ENCODE peak calls at places on chromosomes 7 and 10, in nine cellular contexts. A is Peyer's patch, H is keratinocyte, Q is neural progenitor cell, P is adrenal gland, O is upper lobe of right lung, U is fibroblast of lung, I is brain microvascular endothelial cell, N is neuronal stem cell. T is an unnamed sample.

GRCh38 chr10:6386346-6386745 is 183.6 kb downstream of the PFKFB3 start:
- DNase-seq in A (no peak), U (no peak), H (no peak), I (no peak), P (no peak), N (no peak), O (no peak), Q (no peak), T (no peak)

GRCh38 chr10:103510791-103511757 is 17.6 kb downstream of the NEURL1 start:
- DNase-seq in N (no peak), O (peak), U (no peak), P (peak), Q (no peak), H (no peak), A (peak), I (no peak), T (no peak)

GRCh38 chr7:124201768-124202349 is 169.0 kb upstream of the TMEM229A start:
- DNase-seq in A (no peak), O (no peak), P (no peak), U (peak), I (peak), Q (peak), H (no peak), N (peak), T (no peak)

GRCh38 chr10:118373786-118374185 is 31.7 kb upstream of the FAM204A start:
- DNase-seq in A (no peak), U (peak), H (peak), N (no peak), I (peak), P (no peak), Q (no peak), O (no peak), T (no peak)

GRCh38 chr7:64463636-64464375 is 99.1 kb downstream of the ZNF680 start:
- DNase-seq in I (peak), H (no peak), Q (no peak), U (peak), P (peak), O (no peak), N (no peak), A (peak), T (peak)

GRCh38 chr10:34575882-34576281 is 239.2 kb downstream of the PARD3 start:
- DNase-seq in O (no peak), Q (no peak), A (no peak), P (no peak), N (no peak), H (no peak), I (peak), U (no peak), T (no peak)

GRCh38 chr10:105464961-105465360 is 823.9 kb downstream of the SORCS3 start:
- DNase-seq in H (no peak), O (no peak), A (no peak), I (no peak), Q (no peak), P (no peak), U (no peak), N (no peak), T (no peak)

GRCh38 chr7:42672339-42672990 is 239.4 kb downstream of the C7orf25 start:
- DNase-seq in H (peak), N (no peak), P (no peak), Q (no peak), O (no peak), U (no peak), A (no peak), I (no peak), T (no peak)

GRCh38 chr7:156156734-156157408 is 344.6 kb upstream of the SHH start:
- DNase-seq in H (no peak), O (peak), P (peak), I (peak), U (peak), A (no peak), N (peak), Q (peak), T (peak)

GRCh38 chr10:99983280-99983988 is 26.3 kb downstream of the DNMBP start:
- DNase-seq in I (peak), U (peak), O (no peak), Q (no peak), N (no peak), A (no peak), H (no peak), P (peak), T (no peak)

GRCh38 chr7:128278366-128278765 is 37.3 kb downstream of the LEP start:
- DNase-seq in H (no peak), Q (no peak), P (no peak), A (no peak), U (no peak), N (no peak), I (no peak), O (no peak), T (no peak)

GRCh38 chr7:111735661-111736323 is 173.5 kb upstream of the IMMP2L start:
- DNase-seq in N (peak), I (peak), P (peak), O (no peak), H (peak), Q (peak), U (peak), A (peak), T (no peak)

GRCh38 chr7:127391591-127392181 is 822 bp downstream of the ZNF800 start:
- DNase-seq in H (no peak), U (peak), O (peak), A (peak), P (peak), I (peak), Q (peak), N (peak), T (peak)

GRCh38 chr7:49635800-49636199 is 137.6 kb upstream of the VWC2 start:
- DNase-seq in I (no peak), P (no peak), Q (no peak), N (no peak), A (no peak), H (no peak), O (no peak), U (no peak), T (no peak)

GRCh38 chr7:17554341-17555015 is 256.0 kb downstream of the AHR start:
- DNase-seq in A (no peak), N (no peak), U (no peak), I (no peak), P (no peak), Q (no peak), H (no peak), O (no peak), T (no peak)

GRCh38 chr7:2138146-2138765 is 94.5 kb downstream of the MAD1L1 start:
- DNase-seq in O (no peak), Q (no peak), P (peak), A (peak), H (no peak), I (no peak), N (no peak), U (no peak), T (no peak)

GRCh38 chr10:99834410-99834809 is 52.0 kb downstream of the ABCC2 start:
- DNase-seq in N (no peak), Q (no peak), U (peak), P (no peak), A (no peak), O (no peak), H (peak), I (peak), T (no peak)

GRCh38 chr10:14617850-14618249 is 156.8 kb downstream of the FAM107B start:
- DNase-seq in H (no peak), Q (no peak), U (peak), N (no peak), O (no peak), P (no peak), I (no peak), A (no peak), T (no peak)

GRCh38 chr7:11489280-11489679 is 342.7 kb downstream of the THSD7A start:
- DNase-seq in U (no peak), N (no peak), A (no peak), P (no peak), Q (no peak), O (no peak), H (no peak), I (no peak), T (no peak)

GRCh38 chr10:103666109-103666508 is 172.6 kb downstream of the NEURL1 start:
- DNase-seq in Q (no peak), O (no peak), U (peak), P (peak), N (no peak), A (peak), I (peak), H (no peak), T (no peak)

GRCh38 chr10:117362313-117362712 is 12.9 kb downstream of the PDZD8 start:
- DNase-seq in N (no peak), H (no peak), I (no peak), A (no peak), P (no peak), O (no peak), U (no peak), Q (no peak), T (no peak)

GRCh38 chr7:158343526-158343925 is 244.1 kb downstream of the PTPRN2 start:
- DNase-seq in O (no peak), H (no peak), I (no peak), P (no peak), A (no peak), N (no peak), Q (no peak), U (no peak), T (no peak)

GRCh38 chr7:18020138-18020715 is 7.4 kb downstream of the PRPS1L1 start:
- DNase-seq in O (no peak), N (no peak), A (no peak), P (no peak), H (no peak), U (no peak), Q (no peak), I (no peak), T (no peak)

GRCh38 chr7:91240546-91240945 is 23.7 kb upstream of the FZD1 start:
- DNase-seq in O (no peak), H (no peak), A (no peak), I (no peak), N (no peak), P (no peak), U (peak), Q (no peak), T (no peak)

GRCh38 chr10:101829561-101830315 is 11.5 kb upstream of the OGA start:
- DNase-seq in I (no peak), A (peak), O (peak), H (no peak), P (peak), U (no peak), N (peak), Q (peak), T (no peak)

GRCh38 chr10:32348297-32349198 is 1.6 kb upstream of the EPC1 start:
- DNase-seq in A (no peak), U (no peak), H (no peak), P (no peak), Q (no peak), I (no peak), N (no peak), O (no peak), T (no peak)

GRCh38 chr7:19991936-19992335 is 218.5 kb upstream of the TMEM196 start:
- DNase-seq in N (no peak), O (no peak), Q (no peak), U (no peak), I (no peak), A (no peak), P (no peak), H (no peak), T (no peak)

GRCh38 chr10:60206735-60207134 is 182.9 kb downstream of the ANK3 start:
- DNase-seq in U (peak), P (no peak), Q (no peak), A (peak), O (no peak), H (no peak), N (no peak), I (no peak), T (no peak)

GRCh38 chr7:17599733-17600685 is 301.6 kb downstream of the AHR start:
- DNase-seq in O (no peak), I (peak), U (peak), P (no peak), N (no peak), H (peak), Q (no peak), A (no peak), T (no peak)

GRCh38 chr10:76257816-76258215 is 826.4 kb downstream of the LRMDA start:
- DNase-seq in U (no peak), O (no peak), P (no peak), H (peak), Q (no peak), I (no peak), A (no peak), N (no peak), T (no peak)

GRCh38 chr7:127768241-127768640 is 116.2 kb downstream of the SND1 start:
- DNase-seq in I (no peak), H (no peak), Q (no peak), O (no peak), A (no peak), U (no peak), P (no peak), N (no peak), T (no peak)

GRCh38 chr10:117860823-117861222 is 185.9 kb downstream of the RAB11FIP2 start:
- DNase-seq in N (no peak), H (no peak), U (no peak), A (no peak), Q (peak), O (no peak), P (no peak), I (peak), T (no peak)

GRCh38 chr10:100866575-100867098 is 46.1 kb upstream of the SLF2 start:
- DNase-seq in N (no peak), H (no peak), P (no peak), O (no peak), Q (peak), U (no peak), I (no peak), A (no peak), T (no peak)

GRCh38 chr7:30285067-30285530 is 702 bp downstream of the ZNRF2 start:
- DNase-seq in I (no peak), H (no peak), U (peak), N (no peak), A (peak), Q (peak), O (no peak), P (no peak), T (no peak)

GRCh38 chr10:84302223-84302622 is 26.2 kb upstream of the CCSER2 start:
- DNase-seq in U (no peak), H (no peak), Q (no peak), O (no peak), N (no peak), I (no peak), P (no peak), A (no peak), T (no peak)

GRCh38 chr7:140209866-140210609 is 33.3 kb upstream of the KDM7A start:
- DNase-seq in H (no peak), I (no peak), Q (no peak), N (no peak), P (peak), U (no peak), A (peak), O (no peak), T (no peak)

GRCh38 chr10:77192402-77192801 is 445.2 kb downstream of the KCNMA1 start:
- DNase-seq in N (no peak), A (no peak), H (no peak), Q (no peak), P (no peak), U (no peak), O (no peak), I (no peak), T (no peak)

DNA sequence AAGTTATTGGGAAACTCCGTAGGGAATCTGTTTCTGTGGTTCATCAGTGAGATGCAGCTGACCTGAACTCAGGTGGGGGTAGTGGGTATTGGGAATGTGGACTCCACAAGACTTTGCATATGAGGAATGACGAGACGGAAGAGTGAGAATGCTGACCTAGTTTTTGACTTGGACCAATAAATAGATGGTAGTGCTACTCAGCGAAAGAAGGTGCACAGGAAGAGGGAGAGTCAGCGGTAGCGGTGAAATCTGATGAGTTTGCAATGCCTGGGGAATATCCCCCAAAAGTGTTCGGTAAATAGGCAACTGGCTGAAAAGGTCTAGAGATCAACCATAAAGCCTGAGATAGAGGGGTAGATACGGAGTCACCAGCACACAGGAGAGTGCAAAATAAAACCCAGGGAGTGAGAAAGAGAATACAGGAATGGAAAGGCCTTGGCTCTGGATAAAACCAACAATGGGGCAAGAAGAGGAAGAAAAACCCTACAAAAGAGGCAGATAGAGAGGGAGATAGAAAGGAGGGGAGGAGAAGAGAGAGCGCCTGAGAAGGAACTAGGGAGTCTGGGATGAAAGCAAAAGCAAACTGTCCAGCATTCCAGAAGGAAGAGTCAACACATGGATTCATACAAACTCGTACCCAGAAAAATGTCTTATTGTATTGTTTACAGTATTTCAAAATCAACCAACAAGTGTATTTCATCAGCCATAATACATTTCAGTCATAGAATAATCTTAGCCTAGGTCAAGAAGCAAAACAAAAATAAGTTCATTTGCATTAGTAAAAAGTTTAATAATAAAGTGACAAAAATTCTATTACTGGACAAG is 5.4 kb downstream of the ARHGAP21 start:
- DNase-seq in U (peak), O (no peak), Q (no peak), P (no peak), I (peak), A (no peak), N (no peak), H (no peak), T (no peak)
- H3K4me3 ChIP-seq in U (peak), O (peak), Q (no peak), P (peak), I (peak), A (no peak), N (no peak), H (peak), T (peak)

GRCh38 chr10:19828278-19829049 is 12.2 kb downstream of the PLXDC2 start:
- DNase-seq in H (no peak), I (no peak), P (peak), U (peak), O (no peak), N (no peak), Q (peak), A (no peak), T (no peak)
- H3K27ac ChIP-seq in H (no peak), I (no peak), P (peak), U (no peak), O (peak), N (peak), Q (no peak), A (no peak), T (peak)

GRCh38 chr7:97351488-97351887 is 234.0 kb downstream of the SDHAF3 start:
- DNase-seq in I (no peak), U (no peak), P (no peak), H (no peak), Q (no peak), N (no peak), O (no peak), A (no peak), T (no peak)

GRCh38 chr7:97342512-97342911 is 225.0 kb downstream of the SDHAF3 start:
- DNase-seq in N (no peak), P (no peak), U (no peak), O (no peak), I (no peak), Q (no peak), H (no peak), A (no peak), T (no peak)

DNA sequence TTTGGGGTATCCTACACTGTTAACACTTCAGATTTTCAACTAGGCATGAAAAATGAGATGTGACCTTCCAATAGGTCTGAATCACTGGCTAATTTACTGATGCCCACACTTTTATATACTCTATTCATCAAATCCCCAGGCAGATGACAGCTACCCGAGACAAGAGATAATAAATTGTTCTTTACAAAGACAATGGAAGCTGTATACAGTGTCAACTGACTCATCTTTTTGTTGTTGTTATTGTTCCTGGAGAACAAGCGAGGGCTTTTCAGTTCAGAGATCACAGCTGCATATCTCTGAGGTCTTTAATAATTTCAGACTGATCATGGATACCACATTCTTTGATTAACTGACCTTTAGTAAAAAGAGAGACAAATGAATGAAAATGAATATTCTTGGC is 228.9 kb downstream of the SDHAF3 start:
- DNase-seq in P (no peak), H (no peak), I (no peak), N (no peak), Q (no peak), O (no peak), U (no peak), A (no peak), T (no peak)
- H3K4me3 ChIP-seq in P (no peak), H (no peak), I (no peak), N (no peak), Q (no peak), O (no peak), U (no peak), A (no peak), T (no peak)

GRCh38 chr10:129845081-129845823 is 118.8 kb downstream of the EBF3 start:
- DNase-seq in P (no peak), U (no peak), Q (no peak), A (no peak), I (no peak), H (no peak), O (no peak), N (no peak), T (no peak)
- H3K27ac ChIP-seq in P (no peak), U (no peak), Q (no peak), A (no peak), I (no peak), H (no peak), O (no peak), N (no peak), T (no peak)

DNA sequence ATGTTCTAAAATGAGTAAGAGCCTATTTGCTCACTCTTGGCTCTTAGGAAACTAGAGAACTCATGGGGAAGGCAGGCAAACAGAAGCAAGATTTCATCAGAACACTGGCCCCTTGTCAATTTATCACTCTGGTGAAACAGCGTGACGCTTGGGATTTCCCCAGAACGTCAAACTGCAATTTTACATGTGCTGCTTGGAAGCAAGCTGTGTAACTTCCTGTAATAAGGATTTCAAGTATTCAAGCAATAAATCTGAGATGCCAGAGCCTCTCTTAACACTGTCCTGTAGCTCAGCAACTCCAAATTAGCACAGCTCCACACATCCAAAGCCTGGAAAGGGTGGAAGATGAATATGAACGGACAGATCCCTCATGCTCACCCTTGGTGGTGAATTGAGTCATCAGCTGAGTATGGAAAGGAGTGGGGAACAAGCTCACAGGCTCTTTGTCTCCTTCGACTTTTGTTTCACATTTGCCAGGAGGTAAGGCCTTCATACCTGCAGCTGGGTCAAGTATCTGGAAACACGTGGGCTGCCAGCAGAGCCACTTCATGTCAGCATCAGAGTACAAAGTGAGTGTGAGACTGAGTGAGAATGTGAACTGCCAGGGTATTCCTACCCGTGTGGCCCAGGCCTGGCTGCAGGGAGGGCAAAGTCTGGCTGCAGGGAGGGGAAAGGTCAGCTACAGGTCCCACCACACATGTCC is 140.4 kb upstream of the NAMPT start:
- DNase-seq in H (peak), Q (no peak), U (peak), P (peak), I (peak), N (no peak), O (peak), A (peak), T (peak)
- H3K4me3 ChIP-seq in H (peak), Q (no peak), U (no peak), P (no peak), I (no peak), N (no peak), O (no peak), A (no peak), T (peak)